ENCODE peak calls at places on chromosomes 3 and 15, in six cellular contexts. D is hepatocyte, N is IMR-90, A is astrocyte, V is mammary epithelial cell, L is A549. X is an unnamed sample.

GRCh38 chr15:75233504-75234190 is 24.5 kb upstream of the GOLGA6C start:
- DNase-seq in D (no peak), N (no peak), A (no peak), V (no peak), L (no peak), X (peak; percentile 55)

GRCh38 chr3:71879089-71879488 is 94.1 kb upstream of the PROK2 start:
- DNase-seq in D (no peak), N (no peak), A (no peak), V (no peak), L (no peak), X (no peak)

GRCh38 chr3:57145852-57146251 is 19.3 kb downstream of the IL17RD start:
- DNase-seq in D (no peak), N (no peak), A (no peak), V (no peak), L (no peak), X (no peak)

GRCh38 chr3:42702066-42702951 is at the start of gene HHATL:
- DNase-seq in D (no peak), N (no peak), A (no peak), V (no peak), L (no peak), X (peak; percentile 78)

GRCh38 chr15:48191574-48192225 is at the start of gene CTXN2:
- DNase-seq in D (peak; percentile 8), N (no peak), A (peak; percentile 11), V (no peak), L (no peak), X (no peak)

GRCh38 chr15:29570931-29571727 is 251.1 kb downstream of the TJP1 start:
- DNase-seq in D (peak; percentile 72), N (no peak), A (peak; percentile 12), V (peak; percentile 27), L (peak; percentile 40), X (peak; percentile 73)

GRCh38 chr3:197801801-197802504 is 10.9 kb downstream of the LRCH3 start:
- DNase-seq in D (no peak), N (peak; percentile 51), A (peak; percentile 39), V (peak; percentile 60), L (peak; percentile 31), X (peak; percentile 15)

GRCh38 chr3:160133757-160134156 is 91.5 kb upstream of the C3orf80 start:
- DNase-seq in D (no peak), N (no peak), A (peak; percentile 26), V (peak; percentile 49), L (peak; percentile 66), X (peak; percentile 38)

GRCh38 chr3:146189519-146190173 is 28.7 kb upstream of the PLOD2 start:
- DNase-seq in D (peak; percentile 73), N (peak; percentile 64), A (no peak), V (peak; percentile 54), L (peak; percentile 72), X (peak; percentile 74)

GRCh38 chr15:27970661-27971392 is 128.3 kb downstream of the OCA2 start:
- DNase-seq in D (no peak), N (no peak), A (no peak), V (no peak), L (no peak), X (no peak)

GRCh38 chr15:87827126-87827525 is 429.4 kb downstream of the NTRK3 start:
- DNase-seq in D (no peak), N (peak; percentile 63), A (peak; percentile 53), V (no peak), L (no peak), X (no peak)

GRCh38 chr15:101250931-101251829 is 668 bp downstream of the CHSY1 start:
- DNase-seq in D (peak; percentile 84), N (no peak), A (no peak), V (peak; percentile 42), L (peak; percentile 39), X (peak; percentile 94)

GRCh38 chr3:141086188-141086587 is 35.0 kb downstream of the SPSB4 start:
- DNase-seq in D (no peak), N (no peak), A (no peak), V (no peak), L (no peak), X (no peak)

GRCh38 chr3:55362206-55362960 is 124.7 kb downstream of the WNT5A start:
- DNase-seq in D (no peak), N (peak; percentile 47), A (peak; percentile 50), V (peak; percentile 39), L (no peak), X (no peak)

GRCh38 chr3:33314993-33315392 is 37.8 kb downstream of the FBXL2 start:
- DNase-seq in D (no peak), N (no peak), A (no peak), V (no peak), L (no peak), X (no peak)

GRCh38 chr15:35966781-35967180 is 420.8 kb upstream of the DPH6 start:
- DNase-seq in D (no peak), N (no peak), A (no peak), V (no peak), L (no peak), X (no peak)

GRCh38 chr15:82750831-82751181 is 41.1 kb upstream of the AP3B2 start:
- DNase-seq in D (peak; percentile 34), N (no peak), A (no peak), V (no peak), L (peak; percentile 18), X (no peak)

GRCh38 chr3:117700573-117701360 is 991.2 kb downstream of the TUSC7 start:
- DNase-seq in D (no peak), N (peak; percentile 51), A (no peak), V (no peak), L (no peak), X (peak; percentile 6)

GRCh38 chr3:32078085-32078634 is 28.3 kb upstream of the GPD1L start:
- DNase-seq in D (no peak), N (no peak), A (no peak), V (no peak), L (no peak), X (peak; percentile 43)
- H3K4me2 ChIP-seq in D (no peak overlapping the region), N (no peak overlapping the region), A (no peak overlapping the region), V (no peak overlapping the region), L (no peak overlapping the region), X (no peak overlapping the region)

DNA sequence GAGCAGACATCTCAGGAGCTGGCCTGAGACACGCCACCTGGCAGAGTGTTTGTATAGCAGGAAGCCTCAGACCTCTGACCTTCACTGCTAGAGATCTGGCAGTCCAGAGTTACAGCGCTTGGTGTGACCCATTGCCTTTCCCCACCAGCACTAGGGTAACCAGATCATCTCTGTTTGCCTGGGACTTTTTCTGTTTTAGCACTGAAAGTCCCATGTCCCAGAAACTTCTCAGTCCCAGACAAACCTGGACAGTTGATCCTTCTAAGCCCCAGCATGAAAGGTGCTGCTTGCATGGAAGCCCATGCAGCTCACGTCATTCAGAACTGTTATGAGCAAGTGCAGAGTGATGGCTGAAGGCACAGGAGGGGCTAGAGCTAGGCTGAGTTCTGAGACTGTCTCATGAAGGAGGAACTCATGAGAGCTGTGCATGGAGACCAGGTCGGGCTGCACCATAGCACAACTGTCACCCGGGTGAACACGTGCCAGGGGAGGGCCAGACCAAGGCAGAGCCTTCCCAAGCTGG is 18.2 kb upstream of the AHSG start:
- DNase-seq in D (no peak), N (no peak), A (no peak), V (no peak), L (no peak), X (peak; percentile 11)
- H3K27ac ChIP-seq in D (peak overlapping the region; percentile 81), N (no peak overlapping the region), A (no peak overlapping the region), V (no peak overlapping the region), L (no peak overlapping the region), X (no peak overlapping the region)

GRCh38 chr15:90394074-90394473 is 6.0 kb downstream of the IQGAP1 start:
- DNase-seq in D (no peak), N (no peak), A (no peak), V (no peak), L (no peak), X (no peak)
- H3K4me1 ChIP-seq in D (peaks cover 14% of the 10 kb centered on the region), N (peaks cover 5% of the 10 kb centered on the region), A (peaks cover 16% of the 10 kb centered on the region), V (peaks cover 33% of the 10 kb centered on the region), L (peaks cover 19% of the 10 kb centered on the region), X (peaks cover 8% of the 10 kb centered on the region)

GRCh38 chr3:177299250-177299649 is 102.0 kb upstream of the TBL1XR1 start:
- DNase-seq in D (no peak), N (no peak), A (no peak), V (no peak), L (no peak), X (no peak)

GRCh38 chr3:177295116-177295515 is 97.8 kb upstream of the TBL1XR1 start:
- DNase-seq in D (peak; percentile 75), N (no peak), A (no peak), V (peak; percentile 62), L (peak; percentile 66), X (no peak)

GRCh38 chr3:177300842-177301241 is 103.6 kb upstream of the TBL1XR1 start:
- DNase-seq in D (no peak), N (no peak), A (no peak), V (no peak), L (no peak), X (no peak)

GRCh38 chr3:177300039-177300833 is 103.0 kb upstream of the TBL1XR1 start:
- DNase-seq in D (peak; percentile 81), N (peak; percentile 68), A (peak; percentile 74), V (no peak), L (peak; percentile 92), X (no peak)
- H3K4me2 ChIP-seq in D (peak overlapping the region; percentile 65), N (peak overlapping the region; percentile 38), A (no peak overlapping the region), V (no peak overlapping the region), L (peak overlapping the region; percentile 70), X (no peak overlapping the region)

DNA sequence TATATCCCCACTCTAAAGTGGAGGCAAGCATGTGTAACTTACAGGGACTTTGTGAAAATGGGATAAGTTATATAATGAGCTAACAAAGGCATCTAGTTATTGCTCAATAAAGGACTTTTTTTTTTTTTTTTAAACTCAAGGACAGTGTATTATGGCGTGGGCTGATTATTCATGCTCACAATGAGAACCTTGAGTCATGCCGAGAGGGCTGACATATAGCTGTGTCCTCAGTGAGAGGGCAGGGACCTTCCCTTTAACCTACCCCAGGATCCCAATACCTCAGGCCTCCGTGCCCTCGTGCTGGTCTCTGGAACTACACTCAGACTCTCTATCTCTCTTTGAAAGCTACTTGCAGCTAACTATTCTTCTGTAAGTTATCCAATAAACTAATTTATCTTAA is 319.9 kb upstream of the ICE2 start:
- DNase-seq in D (peak; percentile 22), N (peak; percentile 79), A (peak; percentile 56), V (peak; percentile 72), L (no peak), X (peak; percentile 90)
- H3K27ac ChIP-seq in D (no peak overlapping the region), N (no peak overlapping the region), A (peak overlapping the region; percentile 27), V (no peak overlapping the region), L (no peak overlapping the region), X (peak overlapping the region; percentile 70)

GRCh38 chr3:186095584-186096061 is 13.3 kb downstream of the ETV5 start:
- DNase-seq in D (no peak), N (no peak), A (no peak), V (no peak), L (no peak), X (no peak)
- H3K4me1 ChIP-seq in D (peaks cover 26% of the 10 kb centered on the region), N (peaks cover 16% of the 10 kb centered on the region), A (peaks cover 28% of the 10 kb centered on the region), V (peaks cover 32% of the 10 kb centered on the region), L (peaks cover 39% of the 10 kb centered on the region), X (peaks cover 21% of the 10 kb centered on the region)